ENCODE peak calls at places on chromosomes 11 and 22, in four cellular contexts. C is colonic mucosa, I is body of pancreas, G is spleen. X is an unnamed sample.
A peak's percentile ranks its signal among the peaks of the same experiment; 100 is the strongest.

GRCh38 chr11:196786-197731 is 4.2 kb downstream of the SCGB1C1 start:
- DNase-seq in C (peak; percentile 13), I (no peak), G (no peak), X (no peak)

GRCh38 chr11:65885808-65886536 is 2.3 kb downstream of the FIBP start:
- DNase-seq in C (no peak), I (no peak), G (peak; percentile 57), X (no peak)

GRCh38 chr11:58060535-58060934 is 29.8 kb downstream of the OR6Q1 start:
- DNase-seq in C (no peak), I (no peak), G (no peak), X (no peak)

GRCh38 chr11:86669424-86669823 is 3.0 kb downstream of the ME3 start:
- DNase-seq in C (no peak), I (no peak), G (no peak), X (no peak)

GRCh38 chr11:115893701-115894100 is 389.5 kb upstream of the CADM1 start:
- DNase-seq in C (no peak), I (no peak), G (no peak), X (no peak)

GRCh38 chr22:38062782-38063181 is 5.6 kb downstream of the PICK1 start:
- DNase-seq in C (no peak), I (no peak), G (no peak), X (no peak)

GRCh38 chr11:15770798-15771414 is 585.4 kb downstream of the SOX6 start:
- DNase-seq in C (peak; percentile 62), I (peak; percentile 65), G (no peak), X (peak; percentile 18)

GRCh38 chr11:955154-956049 is 29.7 kb downstream of the AP2A2 start:
- DNase-seq in C (peak; percentile 62), I (peak; percentile 68), G (no peak), X (no peak)

GRCh38 chr11:44372989-44373388 is 63.0 kb upstream of the ALX4 start:
- DNase-seq in C (no peak), I (no peak), G (no peak), X (no peak)

GRCh38 chr11:59659981-59660380 is 8.9 kb downstream of the PATL1 start:
- DNase-seq in C (no peak), I (no peak), G (no peak), X (no peak)

GRCh38 chr11:100719362-100719761 is 32.3 kb downstream of the ARHGAP42 start:
- DNase-seq in C (no peak), I (no peak), G (no peak), X (no peak)

GRCh38 chr11:44681698-44682097 is 45.1 kb upstream of the TSPAN18 start:
- DNase-seq in C (no peak), I (no peak), G (no peak), X (no peak)

GRCh38 chr11:10823152-10823579 is 14.4 kb upstream of the EIF4G2 start:
- DNase-seq in C (no peak), I (no peak), G (no peak), X (no peak)

GRCh38 chr11:126419801-126420729 is 64.6 kb downstream of the ST3GAL4 start:
- DNase-seq in C (no peak), I (no peak), G (no peak), X (no peak)

GRCh38 chr11:118715837-118716260 is 36.4 kb upstream of the TREH start:
- DNase-seq in C (no peak), I (peak; percentile 46), G (peak; percentile 6), X (no peak)

GRCh38 chr11:73971175-73971719 is 11.4 kb downstream of the UCP2 start:
- DNase-seq in C (no peak), I (no peak), G (peak; percentile 67), X (peak; percentile 20)

DNA sequence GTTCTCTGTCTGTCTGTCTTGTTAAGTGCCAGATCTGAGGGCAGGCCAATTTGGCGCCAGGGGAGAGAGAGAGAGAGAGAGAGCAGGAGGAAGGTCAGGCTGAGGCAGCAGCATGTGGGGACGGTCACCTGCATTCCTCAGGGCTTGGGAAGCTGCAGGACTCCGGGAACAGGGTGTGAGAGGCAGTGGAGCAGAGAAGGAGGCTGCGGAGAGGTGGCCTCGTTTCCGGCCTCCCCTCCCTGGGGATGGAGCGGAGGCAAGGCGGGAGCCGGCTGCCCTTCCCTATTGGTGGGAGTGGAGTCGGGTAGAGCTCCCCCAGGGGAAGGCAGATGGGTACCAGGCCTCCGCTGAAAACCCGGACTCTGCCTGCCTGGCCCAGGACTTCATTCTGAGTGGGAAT is 9.7 kb downstream of the CLMP start:
- DNase-seq in C (no peak), I (no peak), G (no peak), X (no peak)
- H3K4me1 ChIP-seq in C (no peaks in the 10 kb centered on the region), I (no peaks in the 10 kb centered on the region), G (no peaks in the 10 kb centered on the region), X (no peaks in the 10 kb centered on the region)

DNA sequence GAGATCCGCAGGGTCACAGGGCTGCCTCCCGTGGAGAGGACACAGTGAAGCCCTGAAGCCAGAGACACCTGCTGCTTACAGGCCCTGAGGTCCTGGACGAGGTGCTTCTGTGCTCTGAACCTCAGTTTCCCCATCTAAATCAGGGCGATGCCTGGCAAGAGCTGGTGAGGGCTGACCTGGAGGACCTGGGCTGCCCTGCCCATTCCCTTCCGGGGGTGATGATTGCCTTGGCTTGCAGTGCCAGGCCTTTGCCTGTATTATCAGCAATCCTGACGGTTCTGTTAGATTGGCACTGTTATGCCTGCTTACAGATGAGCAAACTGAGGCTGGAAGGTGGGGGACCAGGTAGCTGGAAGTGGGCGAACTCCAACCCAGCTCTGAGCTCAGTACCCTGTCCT is 7.8 kb upstream of the GTSE1 start:
- DNase-seq in C (no peak), I (no peak), G (no peak), X (no peak)
- H3K4me3 ChIP-seq in C (no peak overlapping the region), I (no peak overlapping the region), G (no peak overlapping the region), X (no peak overlapping the region)

DNA sequence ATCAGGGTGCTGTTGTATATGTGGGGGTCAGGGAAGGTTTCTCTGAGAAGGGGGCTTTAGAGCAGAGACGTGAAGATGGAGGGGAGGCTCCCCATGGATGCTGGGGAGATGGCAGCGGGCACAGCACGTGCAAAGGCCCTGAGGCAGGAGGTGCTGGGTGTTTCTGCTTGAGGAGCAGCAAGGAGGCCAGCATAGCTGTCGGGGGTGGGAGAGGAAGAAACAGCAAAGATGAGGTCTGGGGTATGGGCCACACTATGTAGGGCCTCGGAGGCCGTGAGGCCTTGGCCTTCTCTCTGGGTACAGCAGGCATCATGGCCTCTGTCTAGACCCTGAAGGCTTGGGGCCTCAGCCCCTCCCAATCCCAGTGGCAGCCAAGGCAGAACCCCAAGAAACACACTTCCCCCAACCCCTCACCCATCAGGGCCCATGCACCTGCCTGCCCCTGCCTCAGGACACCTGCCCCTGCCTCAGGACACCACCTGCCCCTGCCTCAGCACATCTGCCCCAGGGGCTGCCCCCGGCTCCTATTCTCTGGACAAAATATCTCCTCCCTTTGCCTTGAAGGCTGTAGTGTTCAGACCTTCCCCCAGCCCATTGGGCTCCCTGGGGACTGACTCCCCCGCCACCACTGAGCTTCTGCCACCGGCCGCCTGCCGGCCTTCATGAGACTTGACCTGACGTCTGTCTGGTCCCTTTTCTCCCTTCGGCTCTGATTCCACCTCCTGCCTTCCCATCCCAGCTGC is 6.2 kb downstream of the ALDH3B1 start:
- DNase-seq in C (no peak), I (no peak), G (no peak), X (no peak)
- H3K4me1 ChIP-seq in C (peaks cover 7% of the 10 kb centered on the region), I (peaks cover 48% of the 10 kb centered on the region), G (peaks cover 54% of the 10 kb centered on the region), X (no peaks in the 10 kb centered on the region)

GRCh38 chr22:23184100-23184763 is 3.9 kb downstream of the BCR start:
- DNase-seq in C (no peak), I (no peak), G (no peak), X (no peak)
- H3K4me3 ChIP-seq in C (peak overlapping the region; percentile 64), I (no peak overlapping the region), G (no peak overlapping the region), X (no peak overlapping the region)

GRCh38 chr11:64179221-64179620 is 6.8 kb upstream of the STIP1 start:
- DNase-seq in C (no peak), I (no peak), G (no peak), X (no peak)

GRCh38 chr11:64183890-64184289 is 2.1 kb upstream of the STIP1 start:
- DNase-seq in C (no peak), I (no peak), G (no peak), X (no peak)

GRCh38 chr11:64180871-64181270 is 5.1 kb upstream of the STIP1 start:
- DNase-seq in C (no peak), I (no peak), G (no peak), X (no peak)

GRCh38 chr11:64178203-64178602 is 7.8 kb upstream of the STIP1 start:
- DNase-seq in C (no peak), I (no peak), G (no peak), X (no peak)

DNA sequence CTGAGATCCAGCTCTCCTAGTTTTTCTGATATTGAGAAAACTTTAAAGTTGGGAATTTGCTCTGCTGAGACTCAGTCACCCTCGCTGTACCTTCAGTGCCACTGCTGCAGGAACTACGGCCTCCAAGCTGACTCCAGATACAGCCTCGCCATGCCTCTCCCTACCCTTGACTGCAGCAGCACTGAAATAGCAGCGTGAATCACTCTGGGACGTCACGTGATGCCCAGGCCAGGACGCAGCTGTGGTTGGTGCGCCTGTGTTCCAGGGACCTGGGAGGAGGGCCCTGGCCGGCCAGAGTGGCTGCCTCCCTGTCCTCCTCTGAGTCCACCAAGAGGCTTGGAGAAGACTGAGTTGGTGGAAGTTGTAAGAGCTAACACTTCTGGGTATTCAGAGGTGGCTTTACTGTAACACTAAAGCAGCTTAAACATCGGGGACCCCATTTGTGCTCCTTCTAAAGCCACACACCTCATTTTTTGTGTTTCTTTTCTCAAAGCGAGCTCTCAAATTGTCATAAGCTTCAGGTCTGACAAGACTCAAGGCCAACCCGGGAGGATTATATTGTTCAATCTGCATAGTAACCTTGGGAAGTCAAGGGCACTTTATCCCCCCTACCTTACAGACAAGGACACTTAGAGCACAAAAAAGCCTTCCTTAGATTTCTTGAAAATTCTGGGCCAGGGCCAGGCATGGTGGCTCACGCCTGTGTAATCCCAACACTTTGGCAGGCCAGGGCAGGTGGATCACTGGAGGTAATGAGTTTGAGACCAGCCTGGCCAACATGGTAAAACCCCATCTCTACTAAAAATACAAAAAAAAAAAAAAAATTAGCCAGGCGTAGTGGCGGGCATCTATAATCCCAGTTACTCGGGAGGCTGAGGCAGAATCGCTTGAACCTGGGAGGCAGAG is 4.2 kb upstream of the STIP1 start:
- DNase-seq in C (peak; percentile 94), I (peak; percentile 96), G (peak; percentile 90), X (peak; percentile 97)
- H3K4me1 ChIP-seq in C (no peaks in the 10 kb centered on the region), I (peaks cover 51% of the 10 kb centered on the region), G (peaks cover 47% of the 10 kb centered on the region), X (peaks cover 42% of the 10 kb centered on the region)

DNA sequence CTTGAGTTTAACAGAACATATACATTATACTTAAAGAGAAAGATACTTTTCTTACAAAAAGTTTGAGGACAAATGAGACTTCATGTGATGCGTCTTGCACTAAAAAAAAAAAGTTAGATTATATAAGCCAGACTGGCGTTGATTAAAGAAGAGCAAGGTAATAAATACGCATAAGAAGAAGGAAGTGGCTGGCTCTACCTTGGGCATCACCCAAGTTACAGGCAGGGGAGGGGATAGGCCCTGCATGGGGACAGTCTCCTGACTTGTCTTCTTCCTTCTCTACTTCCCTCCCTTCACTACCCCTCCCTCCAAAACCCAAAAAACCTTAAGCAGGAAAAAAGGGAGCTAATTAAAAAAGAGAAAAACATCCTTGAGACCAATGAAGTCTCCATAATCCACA is 22.3 kb upstream of the TMA7B start:
- DNase-seq in C (no peak), I (no peak), G (no peak), X (no peak)
- H3K4me3 ChIP-seq in C (no peak overlapping the region), I (no peak overlapping the region), G (no peak overlapping the region), X (no peak overlapping the region)

X was measured in psoas muscle.